ENCODE peak calls at places on chromosomes 4 and X, in ten cellular contexts. O, K, W, I, U, A, M, C, Z and L are unnamed samples.

GRCh38 chr4:104735174-104735573 is 240.5 kb upstream of the CXXC4 start:
- DNase-seq in O (no peak), K (no peak), W (no peak), I (no peak), U (no peak), A (no peak), M (no peak), C (no peak), Z (no peak), L (no peak)

GRCh38 chr4:74793757-74794340 is 474 bp downstream of the BTC start:
- DNase-seq in O (peak), K (peak), W (peak), I (no peak), U (peak), A (peak), M (peak), C (peak), Z (no peak), L (peak)

GRCh38 chr4:170979736-170980135 is 833.5 kb upstream of the GALNTL6 start:
- DNase-seq in O (peak), K (no peak), W (no peak), I (no peak), U (no peak), A (peak), M (no peak), C (no peak), Z (no peak), L (no peak)

GRCh38 chr4:157014621-157015591 is 43.3 kb upstream of the PDGFC start:
- DNase-seq in O (no peak), K (peak), W (no peak), I (no peak), U (peak), A (peak), M (no peak), C (no peak), Z (no peak), L (no peak)

GRCh38 chrX:15916704-15917084 is 62.1 kb upstream of the AP1S2 start:
- DNase-seq in O (no peak), K (no peak), W (no peak), I (no peak), U (no peak), A (no peak), M (no peak), C (no peak), Z (no peak), L (no peak)

GRCh38 chr4:131054489-131055019 is 1958.6 kb downstream of the C4orf33 start:
- DNase-seq in O (no peak), K (no peak), W (no peak), I (no peak), U (peak), A (peak), M (no peak), C (no peak), Z (no peak), L (no peak)

GRCh38 chrX:22063284-22063683 is 31.2 kb downstream of the PHEX start:
- DNase-seq in O (no peak), K (no peak), W (peak), I (no peak), U (no peak), A (no peak), M (no peak), C (no peak), Z (no peak), L (no peak)

GRCh38 chr4:44210750-44211149 is 237.9 kb downstream of the KCTD8 start:
- DNase-seq in O (no peak), K (no peak), W (no peak), I (no peak), U (peak), A (peak), M (no peak), C (no peak), Z (no peak), L (no peak)

GRCh38 chr4:145786261-145786660 is 106.3 kb downstream of the C4orf51 start:
- DNase-seq in O (no peak), K (no peak), W (no peak), I (no peak), U (no peak), A (no peak), M (no peak), C (no peak), Z (no peak), L (no peak)

GRCh38 chr4:91936301-91936700 is 367.5 kb upstream of the GRID2 start:
- DNase-seq in O (no peak), K (no peak), W (no peak), I (no peak), U (peak), A (no peak), M (no peak), C (no peak), Z (no peak), L (peak)

GRCh38 chrX:41923925-41924693 is 755 bp upstream of the CASK start:
- DNase-seq in O (no peak), K (peak), W (peak), I (no peak), U (peak), A (peak), M (peak), C (peak), Z (no peak), L (peak)

GRCh38 chr4:113146876-113147358 is 97.5 kb downstream of the ANK2 start:
- DNase-seq in O (no peak), K (no peak), W (peak), I (no peak), U (no peak), A (no peak), M (no peak), C (no peak), Z (no peak), L (no peak)

GRCh38 chr4:163591614-163592020 is 97.1 kb downstream of the TMA16 start:
- DNase-seq in O (no peak), K (no peak), W (peak), I (no peak), U (no peak), A (no peak), M (no peak), C (no peak), Z (no peak), L (no peak)

GRCh38 chrX:39855748-39856129 is 242.0 kb downstream of the BCOR start:
- DNase-seq in O (peak), K (peak), W (peak), I (peak), U (peak), A (peak), M (peak), C (peak), Z (no peak), L (peak)

GRCh38 chr4:41132055-41132683 is 82.2 kb downstream of the APBB2 start:
- DNase-seq in O (no peak), K (no peak), W (no peak), I (no peak), U (peak), A (no peak), M (no peak), C (peak), Z (no peak), L (no peak)

GRCh38 chrX:110089656-110090404 is 86.9 kb downstream of the TMEM164 start:
- DNase-seq in O (no peak), K (no peak), W (no peak), I (no peak), U (no peak), A (no peak), M (no peak), C (no peak), Z (no peak), L (no peak)

GRCh38 chr4:172045981-172046380 is 232.8 kb downstream of the GALNTL6 start:
- DNase-seq in O (no peak), K (no peak), W (no peak), I (no peak), U (no peak), A (no peak), M (no peak), C (no peak), Z (no peak), L (no peak)

GRCh38 chrX:10017866-10018265 is 50.7 kb downstream of the CLDN34 start:
- DNase-seq in O (no peak), K (peak), W (no peak), I (no peak), U (peak), A (no peak), M (peak), C (no peak), Z (no peak), L (no peak)

GRCh38 chrX:148938348-148938747 is 437.9 kb downstream of the AFF2 start:
- DNase-seq in O (no peak), K (no peak), W (no peak), I (no peak), U (no peak), A (no peak), M (no peak), C (no peak), Z (no peak), L (peak)